ENCODE peak calls at places on chromosomes 16 and 17, in nine cellular contexts. R is breast epithelium, K is HCT116, D is H1, O is endothelial cell of umbilical vein, X is HL-60, W is SK-N-SH, Y is stomach, U is transverse colon. F is an unnamed sample. For H3K27me3, the result is how much of the 10 kb centered on the place peaks cover.

GRCh38 chr16:85667841-85668413 is 20.8 kb downstream of the GINS2 start:
- DNase-seq in R (no peak), K (no peak), D (no peak), O (no peak), X (no peak), W (no peak), Y (no peak), U (no peak), F (no peak)

GRCh38 chr17:65228734-65229390 is 91.7 kb downstream of the RGS9 start:
- DNase-seq in R (no peak), K (peak), D (no peak), O (peak), X (no peak), W (peak), Y (no peak), U (no peak), F (no peak)

GRCh38 chr17:63395075-63395815 is 50.9 kb downstream of the CYB561 start:
- DNase-seq in R (no peak), K (no peak), D (no peak), O (no peak), X (no peak), W (no peak), Y (no peak), U (no peak), F (no peak)

GRCh38 chr17:42784361-42784760 is 4.0 kb downstream of the WNK4 start:
- DNase-seq in R (no peak), K (no peak), D (no peak), O (no peak), X (no peak), W (no peak), Y (no peak), U (no peak), F (no peak)

GRCh38 chr17:68462381-68463210 is 5.3 kb upstream of the WIPI1 start:
- DNase-seq in R (peak), K (peak), D (peak), O (peak), X (peak), W (peak), Y (peak), U (peak), F (no peak)

GRCh38 chr16:4087099-4087885 is 28.9 kb downstream of the ADCY9 start:
- DNase-seq in R (no peak), K (no peak), D (no peak), O (no peak), X (no peak), W (no peak), Y (no peak), U (no peak), F (no peak)

GRCh38 chr17:41617136-41617535 is 4.6 kb upstream of the KRT16 start:
- DNase-seq in R (peak), K (no peak), D (no peak), O (no peak), X (no peak), W (no peak), Y (no peak), U (no peak), F (no peak)

GRCh38 chr17:43626066-43626465 is 35.7 kb downstream of the MEOX1 start:
- DNase-seq in R (no peak), K (no peak), D (no peak), O (no peak), X (no peak), W (no peak), Y (no peak), U (no peak), F (no peak)

GRCh38 chr17:8117980-8118768 is at the start of gene ALOXE3:
- DNase-seq in R (peak), K (peak), D (no peak), O (peak), X (no peak), W (peak), Y (peak), U (peak), F (no peak)

GRCh38 chr16:84618428-84619102 is 687 bp upstream of the COTL1 start:
- DNase-seq in R (peak), K (peak), D (peak), O (peak), X (peak), W (peak), Y (no peak), U (no peak), F (peak)

GRCh38 chr16:17339764-17340541 is 130.8 kb downstream of the XYLT1 start:
- DNase-seq in R (peak), K (no peak), D (no peak), O (no peak), X (no peak), W (no peak), Y (peak), U (peak), F (no peak)

GRCh38 chr17:33463887-33464286 is 170.8 kb upstream of the ASIC2 start:
- DNase-seq in R (no peak), K (no peak), D (no peak), O (no peak), X (no peak), W (no peak), Y (no peak), U (no peak), F (no peak)

GRCh38 chr16:88072571-88073001 is 121.4 kb downstream of the BANP start:
- DNase-seq in R (no peak), K (no peak), D (no peak), O (no peak), X (no peak), W (no peak), Y (no peak), U (no peak), F (no peak)

GRCh38 chr17:49992191-49992932 is 2.7 kb downstream of the DLX3 start:
- DNase-seq in R (no peak), K (no peak), D (no peak), O (no peak), X (no peak), W (peak), Y (no peak), U (no peak), F (no peak)

GRCh38 chr17:60249517-60249826 is 99.7 kb downstream of the CA4 start:
- DNase-seq in R (no peak), K (no peak), D (no peak), O (no peak), X (no peak), W (no peak), Y (no peak), U (no peak), F (no peak)

GRCh38 chr16:79422061-79422460 is 178.5 kb downstream of the MAF start:
- DNase-seq in R (no peak), K (no peak), D (no peak), O (no peak), X (no peak), W (no peak), Y (no peak), U (no peak), F (no peak)

DNA sequence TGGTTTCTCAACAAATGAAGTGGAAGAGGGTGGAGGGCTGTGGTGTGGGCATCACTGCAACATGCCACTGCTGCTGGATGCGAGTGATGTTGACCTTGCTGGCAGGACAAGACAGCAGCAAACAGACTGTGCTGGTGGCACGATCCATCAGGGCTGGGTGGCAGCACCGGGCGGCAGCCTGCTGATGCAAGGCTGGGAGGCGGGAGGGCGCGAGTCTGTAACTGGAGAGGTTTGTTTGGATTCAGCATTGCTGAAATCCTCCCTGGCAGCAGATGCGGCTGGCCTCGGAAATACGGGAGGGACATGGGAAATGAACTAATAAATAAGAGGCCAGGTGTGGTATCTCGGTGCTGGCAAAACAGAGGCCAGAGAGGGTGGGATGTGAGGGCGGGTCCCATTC is 224.2 kb downstream of the ENGASE start:
- DNase-seq in R (no peak), K (no peak), D (no peak), O (no peak), X (no peak), W (no peak), Y (no peak), U (no peak), F (no peak)
- H3K27me3 ChIP-seq in R (half or more), K (half or more), D (under half), O (under half), X (under half), W (under half), Y (under half), U (under half), F (under half)

DNA sequence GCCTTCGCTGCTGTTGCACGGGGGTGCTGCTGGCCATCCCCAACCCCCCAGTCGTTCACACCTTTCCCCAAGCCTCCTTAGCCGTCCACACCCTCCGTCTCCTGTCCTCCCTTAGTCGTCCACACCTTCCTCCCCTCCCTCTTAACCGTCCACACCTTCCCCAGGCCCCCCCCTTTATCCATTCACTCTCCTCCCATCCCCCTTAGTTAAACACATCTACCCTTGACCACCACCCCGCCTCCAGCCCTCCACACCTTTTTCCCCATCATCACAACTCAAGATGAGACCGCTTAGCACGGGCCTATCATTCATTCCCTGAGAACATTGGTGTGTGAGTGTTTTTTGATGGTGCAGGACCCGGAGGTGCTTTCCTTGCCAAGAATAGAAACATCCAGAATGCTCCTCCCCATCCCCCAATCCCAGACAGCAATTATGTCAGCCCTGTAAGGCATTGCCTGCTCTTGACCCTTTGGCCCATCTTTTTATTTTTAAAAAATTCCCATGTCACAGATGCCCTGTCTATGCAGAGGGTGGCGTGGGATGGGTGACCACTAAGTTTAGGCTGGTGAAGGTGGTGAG is 1.4 kb downstream of the TENT4B start:
- DNase-seq in R (no peak), K (no peak), D (no peak), O (peak), X (no peak), W (peak), Y (no peak), U (peak), F (no peak)
- TF ChIP-seq POLR2AphosphoS5 in R (no peak), K (no peak), D (no peak), O (no peak), X (no peak), W (no peak), Y (no peak), U (no peak), F (no peak)

GRCh38 chr16:22001591-22001990 is 675 bp upstream of the PDZD9 start:
- DNase-seq in R (no peak), K (no peak), D (no peak), O (no peak), X (no peak), W (no peak), Y (no peak), U (no peak), F (no peak)
- H3K27me3 ChIP-seq in R (under half), K (under half), D (under half), O (under half), X (under half), W (under half), Y (under half), U (under half), F (under half)

DNA sequence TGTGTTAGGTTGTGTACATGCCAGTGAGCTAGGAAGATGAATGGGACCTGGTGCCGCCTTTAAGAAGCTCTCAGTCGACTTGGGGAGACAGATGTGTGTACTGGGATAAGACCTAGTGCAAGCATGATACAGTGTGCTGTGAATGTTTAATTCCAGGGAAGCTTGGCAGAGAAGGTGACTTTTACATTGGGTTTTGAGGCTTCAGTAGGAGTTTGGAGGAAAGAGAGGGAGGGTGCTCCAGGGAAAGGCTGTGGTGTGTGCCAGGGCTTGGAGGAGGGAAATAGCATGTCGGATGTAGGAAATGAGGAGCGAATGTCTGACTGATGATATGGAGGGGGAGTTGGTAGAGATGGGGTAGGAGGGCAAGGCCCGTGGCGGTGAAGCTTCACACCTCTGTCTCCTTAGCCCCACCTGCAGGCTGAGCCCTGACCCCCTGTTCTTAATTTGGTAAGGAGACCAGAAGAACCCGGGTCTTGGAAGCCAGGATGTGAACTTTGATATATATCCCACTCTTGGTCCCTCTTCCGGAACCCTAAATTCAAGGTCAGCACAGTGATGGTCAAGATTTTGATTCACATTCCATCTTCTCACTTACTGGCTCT is 76.6 kb downstream of the PLCG2 start:
- DNase-seq in R (no peak), K (no peak), D (no peak), O (no peak), X (no peak), W (no peak), Y (no peak), U (no peak), F (no peak)
- TF ChIP-seq POLR2AphosphoS5 in R (no peak), K (no peak), D (no peak), O (no peak), X (no peak), W (no peak), Y (no peak), U (no peak), F (no peak)

GRCh38 chr17:79027925-79028491 is 4.0 kb downstream of the C1QTNF1 start:
- DNase-seq in R (no peak), K (no peak), D (no peak), O (no peak), X (no peak), W (peak), Y (no peak), U (no peak), F (no peak)

GRCh38 chr17:79029327-79030009 is 5.5 kb downstream of the C1QTNF1 start:
- DNase-seq in R (no peak), K (no peak), D (no peak), O (no peak), X (no peak), W (no peak), Y (no peak), U (no peak), F (no peak)

GRCh38 chr17:79028496-79029326 is 4.7 kb downstream of the C1QTNF1 start:
- DNase-seq in R (no peak), K (no peak), D (no peak), O (no peak), X (no peak), W (peak), Y (no peak), U (no peak), F (no peak)

GRCh38 chr17:79026345-79027273 is 2.6 kb downstream of the C1QTNF1 start:
- DNase-seq in R (peak), K (peak), D (no peak), O (no peak), X (no peak), W (peak), Y (peak), U (peak), F (no peak)

DNA sequence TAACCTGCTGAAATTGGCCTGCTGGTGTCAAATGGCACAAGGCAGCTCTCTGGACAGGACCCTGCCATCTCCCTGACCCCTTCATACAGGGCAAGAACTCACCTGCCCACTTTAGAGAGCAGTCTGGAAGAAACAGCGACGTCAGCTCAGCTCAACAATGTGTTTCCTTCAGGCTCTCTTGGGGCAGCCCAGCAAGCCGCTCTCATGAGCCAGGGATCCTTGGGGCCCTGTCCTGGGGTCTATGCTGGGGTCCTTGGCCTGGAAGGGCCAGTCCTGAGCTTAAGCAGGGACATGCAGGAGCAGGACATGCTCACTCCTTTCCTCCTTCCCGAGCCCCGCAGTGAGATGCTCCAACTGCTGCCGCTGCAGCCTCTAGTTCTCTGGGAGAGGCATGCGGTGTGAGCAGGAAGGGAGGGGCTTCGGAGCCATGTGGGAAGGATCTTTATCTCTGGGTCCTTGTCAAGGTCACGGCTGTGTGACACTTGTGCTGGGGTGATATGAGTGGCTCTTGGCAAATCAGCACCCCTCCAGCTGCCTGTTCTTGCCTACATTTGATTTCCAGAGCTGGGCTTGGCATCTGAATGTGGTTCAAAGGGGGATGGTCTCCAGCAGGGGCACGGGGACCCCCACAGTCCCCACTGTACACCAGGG is 3.4 kb downstream of the C1QTNF1 start:
- DNase-seq in R (no peak), K (no peak), D (no peak), O (no peak), X (no peak), W (peak), Y (no peak), U (no peak), F (no peak)
- H3K27me3 ChIP-seq in R (under half), K (under half), D (half or more), O (under half), X (half or more), W (under half), Y (under half), U (under half), F (under half)

DNA sequence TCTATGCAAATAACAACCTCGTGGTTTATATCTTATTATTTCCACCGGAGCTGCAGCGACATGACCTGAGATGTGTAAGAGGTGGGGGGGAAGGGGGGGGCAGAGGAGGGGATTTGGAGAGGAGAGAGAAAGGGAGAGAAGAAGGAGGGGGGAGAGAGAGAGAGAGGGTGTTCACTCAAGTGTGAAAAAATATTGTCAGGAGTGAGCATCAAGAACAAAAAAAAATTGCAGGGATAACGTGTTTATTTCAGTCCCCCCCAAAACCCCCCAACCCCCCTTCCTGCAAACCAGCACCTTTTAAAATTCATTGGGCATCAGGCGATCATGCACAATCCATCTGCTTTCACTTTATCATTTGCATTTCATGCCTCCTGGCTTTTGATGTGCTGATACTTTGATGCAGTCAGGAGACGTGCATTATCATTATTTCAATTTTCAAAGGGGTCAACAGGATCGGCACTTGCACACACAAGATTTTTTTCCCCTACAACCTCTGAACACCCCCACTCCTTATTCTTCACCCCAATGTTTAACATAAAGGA is 197.9 kb downstream of the AATF start:
- DNase-seq in R (no peak), K (no peak), D (no peak), O (no peak), X (no peak), W (peak), Y (no peak), U (no peak), F (no peak)
- TF ChIP-seq POLR2AphosphoS5 in R (no peak), K (no peak), D (no peak), O (no peak), X (no peak), W (no peak), Y (no peak), U (no peak), F (no peak)

GRCh38 chr17:81477173-81477572 is 35.4 kb downstream of the ACTG1 start:
- DNase-seq in R (no peak), K (no peak), D (no peak), O (no peak), X (no peak), W (no peak), Y (no peak), U (no peak), F (no peak)

GRCh38 chr17:81478119-81478518 is 34.5 kb downstream of the ACTG1 start:
- DNase-seq in R (no peak), K (no peak), D (no peak), O (no peak), X (no peak), W (no peak), Y (no peak), U (no peak), F (no peak)

GRCh38 chr17:81479672-81480071 is 32.9 kb downstream of the ACTG1 start:
- DNase-seq in R (no peak), K (no peak), D (no peak), O (no peak), X (no peak), W (no peak), Y (no peak), U (no peak), F (no peak)

GRCh38 chr17:81480140-81480917 is 32.3 kb downstream of the ACTG1 start:
- DNase-seq in R (no peak), K (no peak), D (no peak), O (no peak), X (no peak), W (no peak), Y (no peak), U (no peak), F (no peak)

DNA sequence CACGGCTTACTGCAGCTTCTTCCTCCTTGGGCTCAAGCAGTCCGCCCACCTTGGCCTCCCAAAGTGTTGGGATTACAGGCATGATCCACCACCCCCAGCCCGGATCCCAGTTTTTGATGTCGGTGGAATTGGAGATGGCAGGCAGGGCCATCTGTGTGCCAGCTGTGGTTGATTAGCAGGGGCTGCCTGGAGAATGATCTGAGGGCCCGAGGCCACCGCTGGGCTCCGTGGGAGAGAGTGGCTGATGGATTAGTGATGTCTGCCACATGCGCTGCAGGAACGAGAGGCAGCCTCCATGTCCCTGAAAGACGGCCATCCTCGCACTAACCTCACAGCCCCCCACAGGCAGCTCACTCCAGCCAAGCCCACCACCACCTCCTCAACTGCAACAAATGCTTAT is 33.4 kb downstream of the ACTG1 start:
- DNase-seq in R (no peak), K (no peak), D (no peak), O (no peak), X (no peak), W (peak), Y (no peak), U (no peak), F (no peak)
- H3K27me3 ChIP-seq in R (under half), K (under half), D (half or more), O (under half), X (under half), W (under half), Y (under half), U (under half), F (under half)

DNA sequence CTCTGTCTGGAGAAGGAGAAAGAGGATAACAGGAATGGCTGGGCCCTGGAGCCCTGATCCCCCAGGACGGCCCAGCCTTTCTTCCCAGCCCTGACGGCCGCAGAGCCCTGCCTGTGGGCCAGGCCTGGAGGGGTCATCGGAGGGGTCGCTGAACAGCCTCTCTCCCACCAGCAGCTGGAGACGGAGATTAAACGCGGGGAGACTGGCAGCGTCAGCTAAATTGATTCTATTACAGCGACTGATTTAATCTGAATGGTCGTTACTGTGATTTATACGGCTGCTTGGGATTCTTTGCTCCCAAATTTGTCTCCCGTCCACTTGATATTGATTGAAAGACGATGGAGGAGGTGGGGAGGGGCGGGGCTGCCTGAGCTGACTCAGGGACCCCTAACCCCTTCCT is 7.1 kb upstream of the CDH15 start:
- DNase-seq in R (no peak), K (no peak), D (no peak), O (no peak), X (no peak), W (peak), Y (no peak), U (no peak), F (no peak)
- TF ChIP-seq POLR2AphosphoS5 in R (no peak), K (no peak), D (no peak), O (no peak), X (no peak), W (no peak), Y (no peak), U (no peak), F (no peak)

F was measured in Panc1.